ENCODE peak calls at places on chromosomes 12 and 14, in four cellular contexts. X is CD4-positive, CD25-positive, alpha-beta regulatory T cell; H is iris pigment epithelial cell; Y is activated naive CD8-positive, alpha-beta T cell treated with anti-CD3 and anti-CD28 coated beads, Interleukin-2, amount 50 U/mL, for 24 hours. I is an unnamed sample.

GRCh38 chr14:93957751-93958566 is 18.4 kb downstream of the ASB2 start:
- DNase-seq in X (no peak), H (no peak), Y (no peak), I (no peak)

GRCh38 chr14:33375781-33376180 is 437.1 kb downstream of the NPAS3 start:
- DNase-seq in X (no peak), H (peak; percentile 82), Y (no peak), I (no peak)

GRCh38 chr12:47207005-47207717 is 127.4 kb upstream of the AMIGO2 start:
- DNase-seq in X (peak; percentile 25), H (no peak), Y (peak; percentile 59), I (no peak)

GRCh38 chr12:20404576-20405346 is 36.4 kb downstream of the PDE3A start:
- DNase-seq in X (no peak), H (peak; percentile 61), Y (no peak), I (no peak)

GRCh38 chr12:41288188-41288811 is 100.2 kb downstream of the PDZRN4 start:
- DNase-seq in X (no peak), H (no peak), Y (no peak), I (no peak)

GRCh38 chr14:42556551-42556950 is 949.9 kb downstream of the LRFN5 start:
- DNase-seq in X (no peak), H (no peak), Y (no peak), I (no peak)

GRCh38 chr14:78614651-78615050 is 444.5 kb downstream of the NRXN3 start:
- DNase-seq in X (no peak), H (no peak), Y (no peak), I (no peak)

GRCh38 chr14:78010688-78011087 is 159.5 kb upstream of the NRXN3 start:
- DNase-seq in X (no peak), H (peak; percentile 46), Y (no peak), I (no peak)

GRCh38 chr14:64705406-64706118 is 1.3 kb downstream of the PLEKHG3 start:
- DNase-seq in X (no peak), H (no peak), Y (no peak), I (no peak)

GRCh38 chr12:1656894-1657293 is 27.9 kb downstream of the WNT5B start:
- DNase-seq in X (no peak), H (no peak), Y (no peak), I (no peak)

GRCh38 chr14:21346532-21347135 is 37.2 kb downstream of the SUPT16H start:
- DNase-seq in X (no peak), H (peak; percentile 44), Y (no peak), I (no peak)

GRCh38 chr12:109753054-109753401 is 39.4 kb downstream of the FAM222A start:
- DNase-seq in X (no peak), H (no peak), Y (no peak), I (no peak)

GRCh38 chr14:104687601-104688504 is 1.6 kb upstream of the INF2 start:
- DNase-seq in X (no peak), H (peak; percentile 54), Y (no peak), I (peak; percentile 53)

I was measured in progenitor cell of endocrine pancreas.